ENCODE peak calls at places on chromosome 4, in four cellular contexts. E is neural progenitor cell, F is PC-3, Q is SK-N-SH. X is an unnamed sample.
A peak's percentile ranks its signal among the peaks of the same experiment; 100 is the strongest.

GRCh38 chr4:8891646-8892555 is 20.3 kb upstream of the HMX1 start:
- DNase-seq in E (peak; percentile 52), F (no peak), Q (peak; percentile 55), X (no peak)

GRCh38 chr4:109429545-109429944 is 4.1 kb upstream of the SEC24B start:
- DNase-seq in Q (no peak), F (no peak), E (no peak), X (peak; percentile 81)

GRCh38 chr4:127634181-127634580 is 1.4 kb downstream of the INTU start:
- DNase-seq in Q (no peak), F (no peak), E (no peak), X (peak; percentile 79)

GRCh38 chr4:55386073-55386472 is 9.7 kb upstream of the TMEM165 start:
- DNase-seq in E (peak; percentile 47), Q (peak; percentile 53), F (peak; percentile 56), X (peak; percentile 42)

GRCh38 chr4:39998659-39999345 is 21.1 kb upstream of the PDS5A start:
- DNase-seq in E (peak; percentile 21), F (no peak), Q (no peak), X (no peak)

GRCh38 chr4:6019316-6020263 is 1.4 kb upstream of the C4orf50 start:
- DNase-seq in F (peak; percentile 64), E (peak; percentile 92), Q (peak; percentile 72), X (peak; percentile 74)

GRCh38 chr4:102047616-102048015 is 257.1 kb downstream of the BANK1 start:
- DNase-seq in Q (no peak), E (no peak), F (no peak), X (no peak)

GRCh38 chr4:145840162-145840768 is 98.4 kb downstream of the ZNF827 start:
- DNase-seq in Q (peak; percentile 62), F (peak; percentile 82), E (no peak), X (peak; percentile 60)

GRCh38 chr4:154329268-154329858 is 162.2 kb downstream of the DCHS2 start:
- DNase-seq in F (peak; percentile 59), Q (no peak), E (peak; percentile 40), X (peak; percentile 68)

GRCh38 chr4:71266090-71266794 is 72.6 kb upstream of the SLC4A4 start:
- DNase-seq in F (peak; percentile 10), Q (no peak), E (no peak), X (peak; percentile 91)

GRCh38 chr4:116702949-116703348 is 382.4 kb downstream of the TRAM1L1 start:
- DNase-seq in F (peak; percentile 43), Q (peak; percentile 13), E (no peak), X (no peak)

GRCh38 chr4:184833046-184833838 is 7.5 kb upstream of the ACSL1 start:
- DNase-seq in F (no peak), E (no peak), Q (no peak), X (no peak)

GRCh38 chr4:4376074-4376473 is 10.8 kb upstream of the NSG1 start:
- DNase-seq in Q (no peak), E (no peak), F (no peak), X (no peak)

GRCh38 chr4:19230906-19231305 is 1020.8 kb upstream of the SLIT2 start:
- DNase-seq in Q (no peak), E (no peak), F (no peak), X (no peak)

GRCh38 chr4:38928886-38929285 is 61.3 kb downstream of the FAM114A1 start:
- DNase-seq in F (no peak), E (no peak), Q (no peak), X (no peak)

GRCh38 chr4:113539408-113539807 is 222.1 kb downstream of the CAMK2D start:
- DNase-seq in Q (no peak), E (no peak), F (peak; percentile 23), X (peak; percentile 90)

GRCh38 chr4:3302164-3302785 is 9.5 kb downstream of the RGS12 start:
- DNase-seq in F (no peak), Q (no peak), E (no peak), X (no peak)

GRCh38 chr4:110480031-110480549 is 4.1 kb downstream of the ENPEP start:
- DNase-seq in Q (no peak), E (no peak), F (peak; percentile 30), X (peak; percentile 94)

GRCh38 chr4:15396157-15396800 is 31.6 kb upstream of the C1QTNF7 start:
- DNase-seq in E (peak; percentile 70), Q (peak; percentile 33), F (peak; percentile 67), X (peak; percentile 55)

GRCh38 chr4:147617841-147618421 is 734 bp downstream of the TMEM184C start:
- DNase-seq in Q (no peak), E (no peak), F (peak; percentile 26), X (no peak)

DNA sequence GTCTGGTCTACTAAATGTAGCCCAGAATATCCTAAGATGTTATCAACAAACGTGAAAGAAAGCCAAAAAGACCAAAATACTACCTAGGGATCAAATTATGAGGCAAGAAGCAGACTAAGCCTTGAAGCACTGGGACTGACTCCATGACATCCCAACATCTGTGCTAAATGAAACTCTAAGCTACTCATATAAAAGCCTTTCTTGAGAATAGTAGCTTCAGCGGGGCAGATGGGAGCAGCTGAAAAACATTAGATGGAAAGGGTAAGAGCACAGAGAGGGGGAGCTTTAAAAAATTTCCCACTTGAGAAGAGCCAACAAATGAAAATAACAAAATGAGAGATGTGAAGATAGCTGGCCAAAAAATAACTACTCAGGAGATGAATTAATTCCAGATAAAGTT is 81.7 kb downstream of the MAD2L1 start:
- DNase-seq in Q (no peak), E (no peak), F (no peak), X (no peak)
- TF ChIP-seq EZH2phosphoT487 in Q (no peak), E (no peak), F (no peak), X (no peak)

GRCh38 chr4:139814285-139815015 is 148.8 kb downstream of the MGST2 start:
- DNase-seq in Q (no peak), F (no peak), E (no peak), X (peak; percentile 59)
- H3K4me2 ChIP-seq in Q (peak overlapping the region; percentile 72), F (no peak overlapping the region), E (peak overlapping the region; percentile 69), X (peak overlapping the region; percentile 33)

GRCh38 chr4:186104114-186104894 is at the start of gene FAM149A:
- DNase-seq in E (peak; percentile 57), Q (no peak), F (no peak), X (peak; percentile 12)

GRCh38 chr4:186105721-186106335 is 1.3 kb downstream of the FAM149A start:
- DNase-seq in F (no peak), E (peak; percentile 25), Q (peak; percentile 36), X (no peak)

GRCh38 chr4:186108391-186108790 is 3.9 kb downstream of the FAM149A start:
- DNase-seq in F (no peak), Q (no peak), E (peak; percentile 67), X (no peak)

GRCh38 chr4:186102931-186103330 is 1.6 kb upstream of the FAM149A start:
- DNase-seq in Q (no peak), F (no peak), E (no peak), X (no peak)

GRCh38 chr4:186104895-186105720 is 604 bp downstream of the FAM149A start:
- DNase-seq in E (peak; percentile 59), F (no peak), Q (peak; percentile 84), X (peak; percentile 20)
- H2AFZ ChIP-seq in E (peak overlapping the region; percentile 87), F (no peak overlapping the region), Q (no peak overlapping the region), X (no peak overlapping the region)

DNA sequence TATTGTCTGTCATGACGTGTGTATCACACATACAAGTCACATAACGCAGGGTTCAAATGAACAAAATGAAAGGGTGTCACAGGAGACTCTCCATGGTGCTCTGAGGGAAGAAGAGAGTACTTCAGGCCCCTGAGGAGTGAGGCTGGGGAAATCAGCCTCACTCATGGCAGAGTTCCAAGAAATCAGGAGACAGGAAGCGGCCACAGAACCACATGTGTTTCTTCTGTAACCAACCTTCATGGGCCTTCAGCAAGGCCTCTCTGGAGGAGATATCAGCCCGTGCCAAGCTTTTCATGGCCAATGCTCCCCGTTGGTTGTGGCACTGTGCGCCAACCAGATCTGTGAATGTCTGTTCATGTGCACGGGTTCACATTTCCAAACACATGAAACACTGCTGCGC is 76.0 kb downstream of the NAT8L start:
- DNase-seq in F (no peak), E (no peak), Q (peak; percentile 49), X (peak; percentile 12)
- TF ChIP-seq EZH2phosphoT487 in F (no peak), E (no peak), Q (no peak), X (no peak)

GRCh38 chr4:84594724-84595123 is 11.8 kb downstream of the CDS1 start:
- DNase-seq in F (no peak), Q (no peak), E (no peak), X (no peak)

GRCh38 chr4:84596826-84597225 is 13.9 kb downstream of the CDS1 start:
- DNase-seq in Q (no peak), F (peak; percentile 29), E (no peak), X (no peak)

GRCh38 chr4:84597450-84597849 is 14.5 kb downstream of the CDS1 start:
- DNase-seq in Q (no peak), E (no peak), F (peak; percentile 72), X (no peak)
- H3K4me2 ChIP-seq in Q (no peak overlapping the region), E (no peak overlapping the region), F (peak overlapping the region; percentile 53), X (no peak overlapping the region)

GRCh38 chr4:132592340-132592739 is 556.8 kb upstream of the PCDH10 start:
- DNase-seq in E (no peak), Q (peak; percentile 2), F (no peak), X (no peak)
- H2AFZ ChIP-seq in E (no peak overlapping the region), Q (no peak overlapping the region), F (no peak overlapping the region), X (no peak overlapping the region)

DNA sequence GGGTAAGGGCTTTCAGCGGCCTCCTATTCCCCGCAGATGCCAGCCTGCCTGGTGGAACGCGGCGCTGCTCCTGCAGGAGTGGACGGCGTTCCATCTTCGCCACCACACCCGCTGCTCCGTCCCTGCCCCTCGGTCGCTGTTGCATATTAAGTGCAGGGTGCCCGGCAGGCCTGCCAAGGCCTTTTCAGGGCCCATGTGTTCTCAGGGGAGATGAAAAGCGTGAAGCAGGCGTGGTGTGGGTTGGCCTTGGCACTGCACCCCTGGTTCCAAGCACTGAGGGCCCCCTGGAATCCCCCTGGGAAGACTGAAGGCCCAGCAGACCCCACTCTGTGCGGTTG is 52.0 kb downstream of the SORCS2 start:
- DNase-seq in F (no peak), Q (no peak), E (no peak), X (no peak)
- TF ChIP-seq EZH2phosphoT487 in F (no peak), Q (no peak), E (no peak), X (no peak)

GRCh38 chr4:141570290-141570689 is 66.1 kb upstream of the IL15 start:
- DNase-seq in E (no peak), Q (no peak), F (no peak), X (no peak)
- H3K4me2 ChIP-seq in E (no peak overlapping the region), Q (no peak overlapping the region), F (no peak overlapping the region), X (no peak overlapping the region)

DNA sequence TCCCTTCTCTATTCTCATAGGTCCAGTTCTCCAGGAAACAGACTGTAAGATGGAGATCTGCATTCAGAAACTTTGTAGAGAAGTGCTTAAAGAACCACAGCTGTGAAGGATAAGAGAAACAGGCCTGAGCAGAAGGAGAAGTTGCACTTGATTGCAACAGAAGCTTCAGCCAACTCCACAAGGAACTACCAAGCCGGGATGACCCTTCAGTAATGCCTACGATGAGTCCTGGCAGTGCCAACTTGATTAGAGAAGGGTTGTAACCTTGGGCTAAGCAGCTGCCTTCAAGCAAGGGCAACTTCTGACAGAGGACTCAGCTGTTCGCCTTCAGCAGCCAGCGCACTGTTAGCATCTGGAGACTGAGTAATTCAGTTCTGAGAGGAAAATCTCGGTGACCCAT is 413.3 kb upstream of the RASGEF1B start:
- DNase-seq in E (no peak), F (no peak), Q (no peak), X (no peak)
- H2AFZ ChIP-seq in E (peak overlapping the region; percentile 9), F (no peak overlapping the region), Q (no peak overlapping the region), X (no peak overlapping the region)